ENCODE peak calls at places on chromosomes 11 and 22, in seven cellular contexts. I is cardiac muscle cell, Z is neuronal stem cell, P is aorta, O is ovary, Q is dorsolateral prefrontal cortex, K is OCI-LY7. H is an unnamed sample.

GRCh38 chr11:65855927-65856363 is 2.0 kb downstream of the CFL1 start:
- DNase-seq in I (no peak), Z (no peak), P (no peak), O (no peak), Q (no peak), K (no peak), H (peak; percentile 15)

GRCh38 chr11:61162092-61162935 is 1.1 kb upstream of the VPS37C start:
- DNase-seq in I (peak; percentile 40), Z (no peak), P (no peak), O (no peak), Q (peak; percentile 56), K (peak; percentile 24), H (peak; percentile 37)

GRCh38 chr11:10669258-10670033 is 24.1 kb downstream of the IRAG1 start:
- DNase-seq in I (no peak), Z (no peak), P (no peak), O (no peak), Q (no peak), K (no peak), H (no peak)

GRCh38 chr22:47245286-47245685 is 482.8 kb downstream of the TBC1D22A start:
- DNase-seq in I (no peak), Z (no peak), P (no peak), O (no peak), Q (no peak), K (no peak), H (no peak)

GRCh38 chr22:43412808-43413785 is 1.3 kb downstream of the MPPED1 start:
- DNase-seq in I (no peak), Z (peak; percentile 67), P (no peak), O (no peak), Q (no peak), K (no peak), H (peak; percentile 44)

GRCh38 chr11:45373506-45373905 is 87.4 kb upstream of the SYT13 start:
- DNase-seq in I (no peak), Z (no peak), P (no peak), O (no peak), Q (no peak), K (no peak), H (no peak)

GRCh38 chr22:33272866-33273265 is 214.7 kb upstream of the SYN3 start:
- DNase-seq in I (no peak), Z (no peak), P (no peak), O (no peak), Q (no peak), K (peak; percentile 73), H (no peak)

GRCh38 chr22:20423636-20424511 is 13.8 kb downstream of the SCARF2 start:
- DNase-seq in I (no peak), Z (no peak), P (peak; percentile 45), O (no peak), Q (no peak), K (no peak), H (no peak)

GRCh38 chr22:49668402-49668801 is 159.3 kb downstream of the BRD1 start:
- DNase-seq in I (no peak), Z (no peak), P (peak; percentile 29), O (no peak), Q (no peak), K (no peak), H (no peak)

GRCh38 chr22:31852691-31853370 is 91.5 kb upstream of the YWHAH start:
- DNase-seq in I (no peak), Z (no peak), P (no peak), O (no peak), Q (peak; percentile 61), K (no peak), H (no peak)

GRCh38 chr11:118263694-118264567 is at the start of gene MPZL2:
- DNase-seq in I (peak; percentile 17), Z (peak; percentile 18), P (peak; percentile 45), O (no peak), Q (no peak), K (no peak), H (peak; percentile 54)

GRCh38 chr11:119307219-119307618 is 9.7 kb downstream of the MCAM start:
- DNase-seq in I (no peak), Z (no peak), P (no peak), O (no peak), Q (no peak), K (no peak), H (no peak)

DNA sequence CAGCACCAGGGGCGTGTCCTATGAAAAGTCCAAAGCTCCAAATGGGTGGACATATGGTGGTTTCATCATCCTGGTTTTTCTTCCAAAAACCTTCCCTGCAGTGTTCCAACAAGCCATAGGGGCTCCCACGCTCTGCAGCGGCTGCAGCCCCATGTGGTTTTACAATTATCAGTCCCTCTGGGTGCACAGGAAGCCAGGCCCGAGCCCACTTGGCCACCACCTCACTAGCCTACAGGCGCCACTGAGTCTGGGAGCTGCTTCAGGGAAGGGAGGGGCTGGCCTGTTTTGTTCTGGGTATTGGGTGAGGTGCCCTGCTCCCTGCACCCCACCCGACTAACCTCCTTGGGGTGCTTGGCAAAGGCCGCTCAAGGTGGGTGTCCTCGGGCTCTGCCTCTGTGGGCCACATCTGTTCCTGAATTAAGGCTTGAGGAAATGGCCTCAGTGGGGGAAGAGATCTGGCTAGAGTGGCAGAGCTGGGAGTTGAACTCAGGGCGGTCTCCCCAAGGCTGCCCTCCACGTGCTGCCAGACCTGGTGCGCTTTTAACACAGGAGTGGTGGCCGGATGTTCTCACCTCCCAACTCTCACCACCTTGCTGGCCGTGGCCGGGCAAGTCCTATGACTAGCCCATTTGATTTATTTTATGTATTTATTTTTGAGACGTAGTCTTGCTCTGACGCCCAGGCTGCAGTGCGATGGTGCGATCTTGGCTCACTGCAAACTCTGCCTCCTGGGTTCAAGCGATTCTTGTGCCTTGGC is 5.3 kb upstream of the CDC42BPG start:
- DNase-seq in I (no peak), Z (no peak), P (no peak), O (no peak), Q (no peak), K (no peak), H (peak; percentile 87)
- H3K27ac ChIP-seq in I (no peak overlapping the region), Z (no peak overlapping the region), P (no peak overlapping the region), O (no peak overlapping the region), Q (no peak overlapping the region), K (peak overlapping the region; percentile 92), H (peak overlapping the region; percentile 62)

GRCh38 chr11:32991898-32992297 is 23.8 kb upstream of the DEPDC7 start:
- DNase-seq in I (no peak), Z (no peak), P (no peak), O (no peak), Q (no peak), K (no peak), H (no peak)

GRCh38 chr11:32991427-32991826 is 24.3 kb upstream of the DEPDC7 start:
- DNase-seq in I (no peak), Z (no peak), P (no peak), O (no peak), Q (no peak), K (no peak), H (no peak)

GRCh38 chr11:32985600-32985999 is 30.1 kb upstream of the DEPDC7 start:
- DNase-seq in I (no peak), Z (no peak), P (no peak), O (no peak), Q (no peak), K (no peak), H (no peak)

GRCh38 chr11:32987851-32988250 is 27.8 kb upstream of the DEPDC7 start:
- DNase-seq in I (no peak), Z (no peak), P (no peak), O (no peak), Q (no peak), K (no peak), H (no peak)

DNA sequence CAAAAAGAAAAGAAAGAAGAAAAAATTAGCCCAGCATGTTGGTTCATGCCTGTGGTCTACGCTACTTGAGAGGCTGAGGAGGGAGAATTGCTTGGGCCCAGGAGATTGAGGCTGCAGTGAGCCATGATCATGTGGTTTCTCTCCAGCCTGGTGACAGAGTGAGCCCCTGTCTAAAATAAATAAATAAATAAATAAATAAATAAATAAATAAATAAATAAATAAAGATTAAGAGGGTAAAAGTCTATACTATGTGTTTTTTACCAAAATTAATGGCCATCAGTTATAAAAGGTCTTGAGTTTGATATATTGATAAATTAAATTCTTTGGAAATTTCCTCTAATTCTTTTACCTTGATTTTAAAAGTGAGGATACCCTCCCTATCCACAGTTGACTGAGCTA is 25.2 kb upstream of the DEPDC7 start:
- DNase-seq in I (no peak), Z (no peak), P (no peak), O (no peak), Q (no peak), K (no peak), H (no peak)
- H3K27ac ChIP-seq in I (no peak overlapping the region), Z (no peak overlapping the region), P (no peak overlapping the region), O (no peak overlapping the region), Q (no peak overlapping the region), K (no peak overlapping the region), H (no peak overlapping the region)

DNA sequence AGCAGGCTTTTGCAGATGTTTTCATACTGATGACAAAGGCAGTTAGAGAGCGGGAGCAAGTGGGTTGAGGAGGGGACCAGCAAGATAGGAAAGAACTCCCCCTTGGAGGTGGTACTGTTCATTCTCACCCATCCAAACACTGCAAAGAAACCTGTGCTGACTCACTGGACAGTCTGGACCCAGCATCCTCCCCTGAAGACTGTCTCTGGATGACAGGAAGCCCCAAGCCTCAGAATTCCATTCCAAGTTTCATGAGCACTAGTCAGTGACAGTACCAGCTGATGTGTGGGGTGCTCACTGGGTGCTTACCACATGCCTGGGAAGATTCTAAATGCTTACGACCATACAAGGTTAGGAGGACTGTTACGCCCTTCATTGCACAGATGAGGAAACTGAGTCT is 160.9 kb downstream of the IGLL1 start:
- DNase-seq in I (no peak), Z (no peak), P (no peak), O (no peak), Q (no peak), K (no peak), H (no peak)
- H3K27ac ChIP-seq in I (no peak overlapping the region), Z (no peak overlapping the region), P (no peak overlapping the region), O (no peak overlapping the region), Q (no peak overlapping the region), K (no peak overlapping the region), H (no peak overlapping the region)

GRCh38 chr11:94869186-94869585 is 101.0 kb downstream of the AMOTL1 start:
- DNase-seq in I (no peak), Z (no peak), P (no peak), O (no peak), Q (no peak), K (no peak), H (no peak)
- H3K27ac ChIP-seq in I (no peak overlapping the region), Z (no peak overlapping the region), P (no peak overlapping the region), O (no peak overlapping the region), Q (no peak overlapping the region), K (no peak overlapping the region), H (no peak overlapping the region)